ENCODE peak calls at places on chromosomes 11 and 22, in seven cellular contexts. One of them, this sample, is unnamed.
A peak's percentile ranks its signal among the peaks of the same experiment; 100 is the strongest.

GRCh38 chr22:20466659-20467379 is 28.8 kb downstream of the KLHL22 start:
- DNase-seq in activated CD8-positive, alpha-beta T cell treated with anti-CD3 and anti-CD28 coated beads for 36 hours: no peak
- DNase-seq in fibroblast of lung: no peak
- DNase-seq in fibroblast of pulmonary artery: no peak
- DNase-seq in endodermal cell: no peak
- DNase-seq in IMR-90: no peak
- DNase-seq in astrocyte of the spinal cord: no peak
- DNase-seq in this sample: no peak

GRCh38 chr11:83456075-83456474 is 169.9 kb upstream of the CCDC90B start:
- DNase-seq in activated CD8-positive, alpha-beta T cell treated with anti-CD3 and anti-CD28 coated beads for 36 hours: no peak
- DNase-seq in fibroblast of lung: peak; percentile 0
- DNase-seq in astrocyte of the spinal cord: no peak
- DNase-seq in fibroblast of pulmonary artery: no peak
- DNase-seq in IMR-90: no peak
- DNase-seq in endodermal cell: peak; percentile 74
- DNase-seq in this sample: no peak

GRCh38 chr11:31812392-31813241 is 1.5 kb upstream of the PAX6 start:
- DNase-seq in IMR-90: no peak
- DNase-seq in endodermal cell: peak; percentile 82
- DNase-seq in fibroblast of pulmonary artery: no peak
- DNase-seq in astrocyte of the spinal cord: peak; percentile 59
- DNase-seq in fibroblast of lung: peak; percentile 66
- DNase-seq in activated CD8-positive, alpha-beta T cell treated with anti-CD3 and anti-CD28 coated beads for 36 hours: no peak
- DNase-seq in this sample: peak; percentile 58

GRCh38 chr11:114171257-114172054 is 111.9 kb downstream of the ZBTB16 start:
- DNase-seq in IMR-90: no peak
- DNase-seq in fibroblast of lung: no peak
- DNase-seq in activated CD8-positive, alpha-beta T cell treated with anti-CD3 and anti-CD28 coated beads for 36 hours: no peak
- DNase-seq in astrocyte of the spinal cord: no peak
- DNase-seq in endodermal cell: no peak
- DNase-seq in fibroblast of pulmonary artery: peak; percentile 64
- DNase-seq in this sample: no peak

GRCh38 chr11:57904369-57904768 is 119.3 kb upstream of the OR9Q1 start:
- DNase-seq in activated CD8-positive, alpha-beta T cell treated with anti-CD3 and anti-CD28 coated beads for 36 hours: no peak
- DNase-seq in fibroblast of pulmonary artery: no peak
- DNase-seq in astrocyte of the spinal cord: no peak
- DNase-seq in fibroblast of lung: no peak
- DNase-seq in IMR-90: no peak
- DNase-seq in endodermal cell: no peak
- DNase-seq in this sample: no peak

GRCh38 chr11:128388182-128388815 is 199.1 kb downstream of the ETS1 start:
- DNase-seq in endodermal cell: no peak
- DNase-seq in activated CD8-positive, alpha-beta T cell treated with anti-CD3 and anti-CD28 coated beads for 36 hours: no peak
- DNase-seq in astrocyte of the spinal cord: no peak
- DNase-seq in fibroblast of pulmonary artery: no peak
- DNase-seq in IMR-90: no peak
- DNase-seq in fibroblast of lung: no peak
- DNase-seq in this sample: no peak

GRCh38 chr11:16148301-16148787 is 208.0 kb downstream of the SOX6 start:
- DNase-seq in fibroblast of pulmonary artery: peak; percentile 49
- DNase-seq in astrocyte of the spinal cord: no peak
- DNase-seq in fibroblast of lung: no peak
- DNase-seq in activated CD8-positive, alpha-beta T cell treated with anti-CD3 and anti-CD28 coated beads for 36 hours: no peak
- DNase-seq in IMR-90: no peak
- DNase-seq in endodermal cell: no peak
- DNase-seq in this sample: no peak

GRCh38 chr11:134074346-134074745 is 5.5 kb downstream of the JAM3 start:
- DNase-seq in activated CD8-positive, alpha-beta T cell treated with anti-CD3 and anti-CD28 coated beads for 36 hours: no peak
- DNase-seq in astrocyte of the spinal cord: no peak
- DNase-seq in fibroblast of pulmonary artery: peak; percentile 28
- DNase-seq in endodermal cell: no peak
- DNase-seq in IMR-90: no peak
- DNase-seq in fibroblast of lung: peak; percentile 57
- DNase-seq in this sample: no peak

GRCh38 chr11:20158597-20159257 is 1.5 kb downstream of the DBX1 start:
- DNase-seq in astrocyte of the spinal cord: peak; percentile 69
- DNase-seq in endodermal cell: peak; percentile 94
- DNase-seq in fibroblast of pulmonary artery: peak; percentile 77
- DNase-seq in fibroblast of lung: peak; percentile 65
- DNase-seq in IMR-90: peak; percentile 50
- DNase-seq in activated CD8-positive, alpha-beta T cell treated with anti-CD3 and anti-CD28 coated beads for 36 hours: peak; percentile 27
- DNase-seq in this sample: peak; percentile 56

GRCh38 chr11:105149477-105149876 is 9.9 kb upstream of the CARD18 start:
- DNase-seq in fibroblast of lung: no peak
- DNase-seq in astrocyte of the spinal cord: no peak
- DNase-seq in activated CD8-positive, alpha-beta T cell treated with anti-CD3 and anti-CD28 coated beads for 36 hours: no peak
- DNase-seq in endodermal cell: no peak
- DNase-seq in IMR-90: no peak
- DNase-seq in fibroblast of pulmonary artery: no peak
- DNase-seq in this sample: no peak

GRCh38 chr22:36775589-36775965 is 342 bp downstream of the IFT27 start:
- DNase-seq in activated CD8-positive, alpha-beta T cell treated with anti-CD3 and anti-CD28 coated beads for 36 hours: peak; percentile 62
- DNase-seq in fibroblast of lung: peak; percentile 17
- DNase-seq in endodermal cell: peak; percentile 72
- DNase-seq in IMR-90: peak; percentile 5
- DNase-seq in astrocyte of the spinal cord: peak; percentile 12
- DNase-seq in fibroblast of pulmonary artery: peak; percentile 13
- DNase-seq in this sample: peak; percentile 32

GRCh38 chr11:99370557-99371200 is 349.9 kb downstream of the CNTN5 start:
- DNase-seq in fibroblast of pulmonary artery: peak; percentile 80
- DNase-seq in endodermal cell: peak; percentile 59
- DNase-seq in astrocyte of the spinal cord: peak; percentile 83
- DNase-seq in activated CD8-positive, alpha-beta T cell treated with anti-CD3 and anti-CD28 coated beads for 36 hours: no peak
- DNase-seq in fibroblast of lung: peak; percentile 65
- DNase-seq in IMR-90: peak; percentile 72
- DNase-seq in this sample: no peak

GRCh38 chr22:20965104-20965887 is 1.8 kb upstream of the AIFM3 start:
- DNase-seq in astrocyte of the spinal cord: no peak
- DNase-seq in fibroblast of pulmonary artery: no peak
- DNase-seq in activated CD8-positive, alpha-beta T cell treated with anti-CD3 and anti-CD28 coated beads for 36 hours: no peak
- DNase-seq in endodermal cell: peak; percentile 65
- DNase-seq in fibroblast of lung: no peak
- DNase-seq in IMR-90: no peak
- DNase-seq in this sample: no peak

GRCh38 chr11:27456802-27457329 is 15.7 kb downstream of the LGR4 start:
- DNase-seq in astrocyte of the spinal cord: no peak
- DNase-seq in fibroblast of pulmonary artery: no peak
- DNase-seq in fibroblast of lung: no peak
- DNase-seq in activated CD8-positive, alpha-beta T cell treated with anti-CD3 and anti-CD28 coated beads for 36 hours: no peak
- DNase-seq in IMR-90: no peak
- DNase-seq in endodermal cell: no peak
- DNase-seq in this sample: no peak

GRCh38 chr11:120208777-120209176 is 2.1 kb upstream of the OAF start:
- DNase-seq in fibroblast of pulmonary artery: peak; percentile 77
- DNase-seq in activated CD8-positive, alpha-beta T cell treated with anti-CD3 and anti-CD28 coated beads for 36 hours: no peak
- DNase-seq in fibroblast of lung: peak; percentile 74
- DNase-seq in endodermal cell: no peak
- DNase-seq in astrocyte of the spinal cord: peak; percentile 54
- DNase-seq in IMR-90: peak; percentile 75
- DNase-seq in this sample: no peak

GRCh38 chr22:19878461-19879247 is 24.0 kb upstream of the GNB1L start:
- DNase-seq in endodermal cell: peak; percentile 32
- DNase-seq in activated CD8-positive, alpha-beta T cell treated with anti-CD3 and anti-CD28 coated beads for 36 hours: no peak
- DNase-seq in IMR-90: peak; percentile 26
- DNase-seq in fibroblast of pulmonary artery: no peak
- DNase-seq in astrocyte of the spinal cord: peak; percentile 9
- DNase-seq in fibroblast of lung: no peak
- DNase-seq in this sample: no peak

GRCh38 chr11:92123540-92123939 is 101.1 kb upstream of the FAT3 start:
- DNase-seq in fibroblast of lung: peak; percentile 94
- DNase-seq in activated CD8-positive, alpha-beta T cell treated with anti-CD3 and anti-CD28 coated beads for 36 hours: no peak
- DNase-seq in endodermal cell: no peak
- DNase-seq in astrocyte of the spinal cord: peak; percentile 77
- DNase-seq in IMR-90: peak; percentile 0
- DNase-seq in fibroblast of pulmonary artery: peak; percentile 50
- DNase-seq in this sample: no peak

GRCh38 chr11:104782377-104782754 is 115.9 kb downstream of the CASP12 start:
- DNase-seq in fibroblast of pulmonary artery: no peak
- DNase-seq in astrocyte of the spinal cord: no peak
- DNase-seq in activated CD8-positive, alpha-beta T cell treated with anti-CD3 and anti-CD28 coated beads for 36 hours: no peak
- DNase-seq in endodermal cell: peak; percentile 43
- DNase-seq in fibroblast of lung: no peak
- DNase-seq in IMR-90: no peak
- DNase-seq in this sample: no peak

GRCh38 chr11:118910309-118911112 is 15.2 kb downstream of the BCL9L start:
- DNase-seq in fibroblast of lung: peak; percentile 95
- DNase-seq in IMR-90: peak; percentile 92
- DNase-seq in astrocyte of the spinal cord: peak; percentile 86
- DNase-seq in fibroblast of pulmonary artery: peak; percentile 92
- DNase-seq in activated CD8-positive, alpha-beta T cell treated with anti-CD3 and anti-CD28 coated beads for 36 hours: peak; percentile 49
- DNase-seq in endodermal cell: peak; percentile 98
- DNase-seq in this sample: no peak

GRCh38 chr11:73980001-73980960 is 2.4 kb downstream of the UCP2 start:
- DNase-seq in fibroblast of pulmonary artery: no peak
- DNase-seq in fibroblast of lung: no peak
- DNase-seq in endodermal cell: peak; percentile 41
- DNase-seq in activated CD8-positive, alpha-beta T cell treated with anti-CD3 and anti-CD28 coated beads for 36 hours: peak; percentile 90
- DNase-seq in astrocyte of the spinal cord: no peak
- DNase-seq in IMR-90: peak; percentile 20
- DNase-seq in this sample: peak; percentile 88

GRCh38 chr11:83566948-83567347 is 280.8 kb upstream of the CCDC90B start:
- DNase-seq in activated CD8-positive, alpha-beta T cell treated with anti-CD3 and anti-CD28 coated beads for 36 hours: no peak
- DNase-seq in astrocyte of the spinal cord: peak; percentile 38
- DNase-seq in endodermal cell: no peak
- DNase-seq in IMR-90: peak; percentile 83
- DNase-seq in fibroblast of pulmonary artery: peak; percentile 11
- DNase-seq in fibroblast of lung: peak; percentile 69
- DNase-seq in this sample: no peak

GRCh38 chr11:95700471-95700817 is 89.1 kb downstream of the FAM76B start:
- DNase-seq in fibroblast of lung: no peak
- DNase-seq in IMR-90: no peak
- DNase-seq in activated CD8-positive, alpha-beta T cell treated with anti-CD3 and anti-CD28 coated beads for 36 hours: no peak
- DNase-seq in fibroblast of pulmonary artery: no peak
- DNase-seq in endodermal cell: no peak
- DNase-seq in astrocyte of the spinal cord: no peak
- DNase-seq in this sample: no peak

GRCh38 chr11:130980463-130980862 is 64.2 kb upstream of the SNX19 start:
- DNase-seq in fibroblast of pulmonary artery: no peak
- DNase-seq in endodermal cell: no peak
- DNase-seq in fibroblast of lung: no peak
- DNase-seq in IMR-90: no peak
- DNase-seq in astrocyte of the spinal cord: no peak
- DNase-seq in activated CD8-positive, alpha-beta T cell treated with anti-CD3 and anti-CD28 coated beads for 36 hours: no peak
- DNase-seq in this sample: no peak

DNA sequence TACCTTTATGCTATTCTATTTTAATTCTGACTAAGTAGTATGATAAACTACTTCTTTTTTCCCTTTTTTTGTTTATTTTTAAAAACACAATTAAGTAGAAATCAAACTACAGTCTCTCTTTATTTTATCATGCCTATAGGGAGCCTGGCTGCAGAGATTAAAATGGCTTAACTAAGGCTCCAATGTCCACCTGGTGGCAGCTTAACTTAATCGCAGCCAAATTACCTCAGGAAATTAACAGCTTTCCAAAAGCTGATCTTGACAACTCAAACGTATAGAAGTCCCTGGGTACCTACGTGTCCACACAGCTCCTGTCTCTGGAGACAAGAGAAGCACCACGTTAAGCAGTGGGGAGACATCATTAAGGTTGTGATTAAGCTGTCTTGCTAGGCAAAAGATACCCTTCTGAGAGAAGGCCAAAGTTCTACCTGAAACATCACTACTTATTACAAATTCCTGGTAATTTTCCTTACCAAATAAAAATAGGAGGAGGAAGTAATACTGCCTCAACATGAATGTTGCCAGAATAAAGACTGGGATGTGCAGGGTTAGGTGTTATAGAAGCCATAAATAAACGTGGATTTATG is 63.2 kb upstream of the SNX19 start:
- DNase-seq in IMR-90: peak; percentile 61
- DNase-seq in fibroblast of lung: peak; percentile 34
- DNase-seq in endodermal cell: no peak
- DNase-seq in activated CD8-positive, alpha-beta T cell treated with anti-CD3 and anti-CD28 coated beads for 36 hours: no peak
- DNase-seq in astrocyte of the spinal cord: peak; percentile 39
- DNase-seq in fibroblast of pulmonary artery: peak; percentile 61
- DNase-seq in this sample: no peak
- TF ChIP-seq CTCF in IMR-90: peak; percentile 66
- TF ChIP-seq CTCF in fibroblast of lung: peak; percentile 66
- TF ChIP-seq CTCF in endodermal cell: peak; percentile 81
- TF ChIP-seq CTCF in activated CD8-positive, alpha-beta T cell treated with anti-CD3 and anti-CD28 coated beads for 36 hours: no peak
- TF ChIP-seq CTCF in astrocyte of the spinal cord: peak; percentile 63
- TF ChIP-seq CTCF in fibroblast of pulmonary artery: peak; percentile 63
- TF ChIP-seq CTCF in this sample: no peak

DNA sequence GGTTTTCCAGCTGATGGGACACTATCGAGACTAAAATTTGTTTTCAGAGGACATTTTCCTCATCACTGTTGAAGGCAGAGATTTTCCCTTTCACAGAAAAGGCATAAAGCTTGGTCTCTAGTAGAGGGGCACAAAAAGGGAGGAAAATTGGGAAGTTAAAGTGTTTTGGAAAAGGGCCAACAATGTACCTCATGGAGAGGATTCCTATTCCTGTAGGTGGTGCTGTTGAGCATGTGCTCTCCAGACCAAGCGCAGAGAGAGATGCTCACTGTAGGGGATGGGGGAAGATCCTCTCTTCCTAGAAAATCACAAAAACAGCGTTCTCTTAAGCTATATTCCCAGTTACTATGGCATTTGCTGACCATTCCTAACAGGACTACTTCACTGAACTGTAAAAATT is 44.9 kb downstream of the OR4C46 start:
- DNase-seq in astrocyte of the spinal cord: no peak
- DNase-seq in activated CD8-positive, alpha-beta T cell treated with anti-CD3 and anti-CD28 coated beads for 36 hours: no peak
- DNase-seq in fibroblast of lung: no peak
- DNase-seq in IMR-90: no peak
- DNase-seq in endodermal cell: no peak
- DNase-seq in fibroblast of pulmonary artery: no peak
- DNase-seq in this sample: no peak
- TF ChIP-seq CTCF in astrocyte of the spinal cord: no peak
- TF ChIP-seq CTCF in activated CD8-positive, alpha-beta T cell treated with anti-CD3 and anti-CD28 coated beads for 36 hours: no peak
- TF ChIP-seq CTCF in fibroblast of lung: no peak
- TF ChIP-seq CTCF in IMR-90: no peak
- TF ChIP-seq CTCF in endodermal cell: peak; percentile 29
- TF ChIP-seq CTCF in fibroblast of pulmonary artery: no peak
- TF ChIP-seq CTCF in this sample: no peak

GRCh38 chr11:28566643-28567042 is 458.5 kb downstream of the METTL15 start:
- DNase-seq in fibroblast of pulmonary artery: peak; percentile 97
- DNase-seq in activated CD8-positive, alpha-beta T cell treated with anti-CD3 and anti-CD28 coated beads for 36 hours: peak; percentile 4
- DNase-seq in fibroblast of lung: peak; percentile 98
- DNase-seq in astrocyte of the spinal cord: peak; percentile 97
- DNase-seq in endodermal cell: peak; percentile 95
- DNase-seq in IMR-90: peak; percentile 100
- DNase-seq in this sample: no peak

DNA sequence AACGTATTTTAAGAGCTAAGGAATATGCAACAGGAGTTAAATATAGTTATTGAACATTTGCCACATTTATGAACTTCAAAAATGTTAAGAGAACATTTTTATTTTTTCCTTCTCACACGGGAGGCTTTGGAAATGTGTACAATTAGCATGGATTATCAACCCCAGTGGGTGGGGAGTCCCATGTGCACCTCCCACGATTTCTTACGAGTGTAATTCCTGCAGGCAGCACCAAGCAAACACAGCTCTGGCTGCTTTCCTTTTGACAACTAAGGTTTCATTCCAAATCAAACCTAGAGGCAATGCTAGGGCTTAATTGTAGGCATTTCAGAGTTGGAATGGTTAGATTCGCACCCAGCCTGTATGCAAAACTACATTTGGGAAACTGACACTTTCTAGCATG is 460.9 kb downstream of the METTL15 start:
- DNase-seq in activated CD8-positive, alpha-beta T cell treated with anti-CD3 and anti-CD28 coated beads for 36 hours: no peak
- DNase-seq in IMR-90: no peak
- DNase-seq in fibroblast of lung: no peak
- DNase-seq in endodermal cell: no peak
- DNase-seq in astrocyte of the spinal cord: no peak
- DNase-seq in fibroblast of pulmonary artery: no peak
- DNase-seq in this sample: no peak
- TF ChIP-seq CTCF in activated CD8-positive, alpha-beta T cell treated with anti-CD3 and anti-CD28 coated beads for 36 hours: no peak
- TF ChIP-seq CTCF in IMR-90: no peak
- TF ChIP-seq CTCF in fibroblast of lung: no peak
- TF ChIP-seq CTCF in endodermal cell: no peak
- TF ChIP-seq CTCF in astrocyte of the spinal cord: no peak
- TF ChIP-seq CTCF in fibroblast of pulmonary artery: no peak
- TF ChIP-seq CTCF in this sample: no peak

GRCh38 chr11:1553808-1554594 is 18.1 kb downstream of the DUSP8 start:
- DNase-seq in fibroblast of lung: no peak
- DNase-seq in endodermal cell: peak; percentile 91
- DNase-seq in astrocyte of the spinal cord: no peak
- DNase-seq in IMR-90: no peak
- DNase-seq in activated CD8-positive, alpha-beta T cell treated with anti-CD3 and anti-CD28 coated beads for 36 hours: no peak
- DNase-seq in fibroblast of pulmonary artery: no peak
- DNase-seq in this sample: no peak
- TF ChIP-seq CTCF in fibroblast of lung: no peak
- TF ChIP-seq CTCF in endodermal cell: peak; percentile 62
- TF ChIP-seq CTCF in astrocyte of the spinal cord: no peak
- TF ChIP-seq CTCF in IMR-90: no peak
- TF ChIP-seq CTCF in activated CD8-positive, alpha-beta T cell treated with anti-CD3 and anti-CD28 coated beads for 36 hours: no peak
- TF ChIP-seq CTCF in fibroblast of pulmonary artery: no peak
- TF ChIP-seq CTCF in this sample: no peak